ENCODE peak calls at places on chromosomes 7 and 10, in four cellular contexts. L is heart right ventricle, R is left kidney, E is nephron progenitor cell. O is an unnamed sample.
A peak's percentile ranks its signal among the peaks of the same experiment; 100 is the strongest.

GRCh38 chr10:64630534-64630933 is 1109.3 kb downstream of the REEP3 start:
- DNase-seq in L (no peak), R (peak; percentile 15), E (no peak), O (no peak)

GRCh38 chr7:117011419-117012260 is 58.3 kb downstream of the ST7 start:
- DNase-seq in L (no peak), R (no peak), E (no peak), O (no peak)

GRCh38 chr7:41711283-41712064 is 8.6 kb upstream of the INHBA start:
- DNase-seq in L (no peak), R (peak; percentile 59), E (peak; percentile 51), O (no peak)

GRCh38 chr7:48366096-48366495 is 194.8 kb downstream of the ABCA13 start:
- DNase-seq in L (no peak), R (no peak), E (no peak), O (no peak)

GRCh38 chr7:43799605-43800004 is 41.1 kb downstream of the BLVRA start:
- DNase-seq in L (no peak), R (no peak), E (no peak), O (no peak)

GRCh38 chr10:110850990-110851389 is 20.7 kb upstream of the PDCD4 start:
- DNase-seq in L (no peak), R (no peak), E (no peak), O (no peak)

GRCh38 chr10:76327441-76327840 is 896.0 kb downstream of the LRMDA start:
- DNase-seq in L (no peak), R (no peak), E (no peak), O (no peak)

GRCh38 chr7:107998150-107998549 is 4.8 kb downstream of the LAMB1 start:
- DNase-seq in L (no peak), R (no peak), E (no peak), O (no peak)

GRCh38 chr7:3588341-3588740 is 287.3 kb downstream of the SDK1 start:
- DNase-seq in L (no peak), R (no peak), E (no peak), O (no peak)

GRCh38 chr7:70574970-70575799 is 556.8 kb upstream of the GALNT17 start:
- DNase-seq in L (no peak), R (peak; percentile 78), E (no peak), O (no peak)

GRCh38 chr10:118204292-118204943 is 137.7 kb downstream of the FAM204A start:
- DNase-seq in L (no peak), R (no peak), E (no peak), O (no peak)

GRCh38 chr10:123202526-123202925 is 48.3 kb downstream of the BUB3 start:
- DNase-seq in L (no peak), R (no peak), E (no peak), O (no peak)

GRCh38 chr7:100706672-100707311 is 871 bp downstream of the POP7 start:
- DNase-seq in L (no peak), R (peak; percentile 56), E (peak; percentile 27), O (peak; percentile 77)

GRCh38 chr10:11429439-11430052 is 181.9 kb downstream of the USP6NL start:
- DNase-seq in L (no peak), R (no peak), E (no peak), O (no peak)

GRCh38 chr10:85570871-85571270 is 795.7 kb downstream of the GRID1 start:
- DNase-seq in L (no peak), R (no peak), E (no peak), O (no peak)

GRCh38 chr7:41224063-41224763 is 478.7 kb downstream of the INHBA start:
- DNase-seq in L (no peak), R (no peak), E (no peak), O (no peak)

GRCh38 chr7:1331576-1332467 is 99.2 kb downstream of the UNCX start:
- DNase-seq in L (no peak), R (no peak), E (no peak), O (no peak)

GRCh38 chr10:43961523-43962345 is 313.1 kb upstream of the ZNF32 start:
- DNase-seq in L (no peak), R (peak; percentile 64), E (no peak), O (no peak)

GRCh38 chr7:144534196-144534595 is 130.7 kb upstream of the NOBOX start:
- DNase-seq in L (no peak), R (no peak), E (no peak), O (no peak)

GRCh38 chr7:34130558-34131285 is 225.4 kb downstream of the BMPER start:
- DNase-seq in L (no peak), R (peak; percentile 28), E (no peak), O (no peak)

GRCh38 chr7:113013761-113014449 is 72.7 kb downstream of the GPR85 start:
- DNase-seq in L (no peak), R (no peak), E (no peak), O (no peak)

GRCh38 chr7:146002431-146003078 is 114.0 kb upstream of the CNTNAP2 start:
- DNase-seq in L (no peak), R (no peak), E (no peak), O (no peak)

GRCh38 chr10:63068246-63068645 is 64.9 kb upstream of the NRBF2 start:
- DNase-seq in L (no peak), R (peak; percentile 22), E (no peak), O (no peak)

GRCh38 chr7:152512711-152513110 is 76.9 kb upstream of the KMT2C start:
- DNase-seq in L (no peak), R (no peak), E (no peak), O (no peak)

GRCh38 chr10:44195120-44196007 is 189.5 kb downstream of the CXCL12 start:
- DNase-seq in L (peak; percentile 55), R (no peak), E (no peak), O (peak; percentile 71)

GRCh38 chr10:70781461-70782051 is 3.6 kb downstream of the TBATA start:
- DNase-seq in L (no peak), R (no peak), E (no peak), O (no peak)

GRCh38 chr7:22443370-22444180 is 56.4 kb downstream of the STEAP1B start:
- DNase-seq in L (no peak), R (peak; percentile 71), E (no peak), O (no peak)

GRCh38 chr10:133128126-133129081 is 31.6 kb upstream of the KNDC1 start:
- DNase-seq in L (no peak), R (no peak), E (no peak), O (peak; percentile 42)

GRCh38 chr7:22992874-22993840 is 20.8 kb downstream of the HYCC1 start:
- DNase-seq in L (no peak), R (no peak), E (no peak), O (no peak)

GRCh38 chr10:119030421-119031250 is 1.1 kb downstream of the NANOS1 start:
- DNase-seq in L (peak; percentile 49), R (peak; percentile 80), E (peak; percentile 77), O (peak; percentile 69)